ENCODE peak calls at places on chromosomes 13 and 19, in four cellular contexts. W is mesenchymal stem cell, V is stomach, H is thoracic aorta. U is an unnamed sample. For H3K4me1 and H3K36me3, the result is how much of the 10 kb centered on the place peaks cover.

GRCh38 chr13:110055089-110055488 is 251.9 kb downstream of the COL4A1 start:
- DNase-seq in W (peak), V (no peak), H (no peak), U (peak)

GRCh38 chr13:97600438-97601080 is 166.6 kb downstream of the RAP2A start:
- DNase-seq in W (peak), V (no peak), H (no peak), U (peak)

GRCh38 chr19:41226053-41226873 is 7.2 kb downstream of the AXL start:
- DNase-seq in W (peak), V (peak), H (peak), U (peak)

GRCh38 chr13:97189943-97190342 is 32.2 kb upstream of the MBNL2 start:
- DNase-seq in W (no peak), V (no peak), H (no peak), U (no peak)

GRCh38 chr13:50730496-50731171 is 112.9 kb downstream of the DLEU7 start:
- DNase-seq in W (no peak), V (no peak), H (no peak), U (no peak)

GRCh38 chr13:95226932-95227718 is 74.1 kb downstream of the ABCC4 start:
- DNase-seq in W (peak), V (no peak), H (no peak), U (no peak)

GRCh38 chr19:8148410-8149231 is 771 bp downstream of the FBN3 start:
- DNase-seq in W (no peak), V (no peak), H (no peak), U (peak)

GRCh38 chr19:41376241-41376997 is at the start of gene TMEM91:
- DNase-seq in W (peak), V (peak), H (no peak), U (peak)

GRCh38 chr13:60397693-60398437 is 845 bp downstream of the TDRD3 start:
- DNase-seq in W (peak), V (peak), H (no peak), U (peak)

GRCh38 chr13:73704587-73704986 is 429.6 kb downstream of the KLF12 start:
- DNase-seq in W (no peak), V (no peak), H (no peak), U (no peak)

GRCh38 chr13:20359335-20359734 is 127.2 kb upstream of the GJB6 start:
- DNase-seq in W (peak), V (no peak), H (no peak), U (peak)

GRCh38 chr13:50651916-50652315 is 191.6 kb downstream of the DLEU7 start:
- DNase-seq in W (no peak), V (no peak), H (no peak), U (peak)

GRCh38 chr19:18500376-18500775 is 21.5 kb downstream of the ELL start:
- DNase-seq in W (no peak), V (no peak), H (no peak), U (peak)

GRCh38 chr19:42081584-42082258 is 5.8 kb downstream of the ZNF574 start:
- DNase-seq in W (peak), V (no peak), H (no peak), U (peak)

GRCh38 chr13:49308104-49308875 is 60.6 kb downstream of the CDADC1 start:
- DNase-seq in W (no peak), V (peak), H (peak), U (peak)

GRCh38 chr13:51452391-51453307 is at the start of gene INTS6:
- DNase-seq in W (peak), V (peak), H (peak), U (peak)

GRCh38 chr13:107301724-107302374 is 733.9 kb upstream of the ARGLU1 start:
- DNase-seq in W (peak), V (no peak), H (no peak), U (no peak)

GRCh38 chr19:30690525-30690924 is 318.3 kb downstream of the ZNF536 start:
- DNase-seq in W (no peak), V (no peak), H (no peak), U (no peak)

GRCh38 chr13:43881580-43881979 is 1.9 kb downstream of the LACC1 start:
- DNase-seq in W (no peak), V (no peak), H (no peak), U (no peak)

GRCh38 chr19:17753976-17754375 is 2.7 kb downstream of the FCHO1 start:
- DNase-seq in W (no peak), V (no peak), H (no peak), U (no peak)

GRCh38 chr19:14370169-14370998 is 10.9 kb upstream of the ADGRE5 start:
- DNase-seq in W (no peak), V (no peak), H (no peak), U (no peak)

GRCh38 chr19:11784356-11784755 is 14.0 kb upstream of the ZNF491 start:
- DNase-seq in W (no peak), V (no peak), H (no peak), U (no peak)

GRCh38 chr13:67023088-67023893 is 206.8 kb downstream of the PCDH9 start:
- DNase-seq in W (peak), V (no peak), H (no peak), U (no peak)

GRCh38 chr19:14381689-14382474 is 638 bp downstream of the ADGRE5 start:
- DNase-seq in W (peak), V (peak), H (peak), U (peak)

GRCh38 chr19:19179548-19180441 is 9.7 kb upstream of the MEF2B start:
- DNase-seq in W (no peak), V (no peak), H (no peak), U (peak)

GRCh38 chr13:94169783-94170513 is 309.5 kb downstream of the DCT start:
- DNase-seq in W (no peak), V (no peak), H (peak), U (no peak)

GRCh38 chr13:63910406-63910957 is 2494.8 kb upstream of the PCDH20 start:
- DNase-seq in W (peak), V (no peak), H (no peak), U (no peak)

GRCh38 chr13:73000027-73000674 is 58.7 kb upstream of the KLF5 start:
- DNase-seq in W (peak), V (no peak), H (no peak), U (peak)

GRCh38 chr13:98279473-98280175 is 102.6 kb upstream of the RNF113B start:
- DNase-seq in W (no peak), V (no peak), H (no peak), U (no peak)

GRCh38 chr19:50663280-50663790 is 14.1 kb downstream of the C19orf81 start:
- DNase-seq in W (no peak), V (no peak), H (no peak), U (no peak)

GRCh38 chr13:98938801-98939200 is 39.1 kb downstream of the DOCK9 start:
- DNase-seq in W (no peak), V (no peak), H (no peak), U (no peak)

GRCh38 chr19:3178973-3179738 is 587 bp downstream of the S1PR4 start:
- DNase-seq in W (no peak), V (no peak), H (no peak), U (peak)
- H3K4me3 ChIP-seq in W (no peak), V (peak), H (peak), U (no peak)

GRCh38 chr13:114099918-114100445 is 32.4 kb downstream of the RASA3 start:
- DNase-seq in W (peak), V (no peak), H (no peak), U (peak)
- H3K4me1 ChIP-seq in W (half or more), V (under half), H (under half), U (under half)

GRCh38 chr19:39365531-39365930 is 23.3 kb downstream of the SAMD4B start:
- DNase-seq in W (no peak), V (no peak), H (no peak), U (no peak)
- H3K36me3 ChIP-seq in W (under half), V (half or more), H (under half), U (half or more)

DNA sequence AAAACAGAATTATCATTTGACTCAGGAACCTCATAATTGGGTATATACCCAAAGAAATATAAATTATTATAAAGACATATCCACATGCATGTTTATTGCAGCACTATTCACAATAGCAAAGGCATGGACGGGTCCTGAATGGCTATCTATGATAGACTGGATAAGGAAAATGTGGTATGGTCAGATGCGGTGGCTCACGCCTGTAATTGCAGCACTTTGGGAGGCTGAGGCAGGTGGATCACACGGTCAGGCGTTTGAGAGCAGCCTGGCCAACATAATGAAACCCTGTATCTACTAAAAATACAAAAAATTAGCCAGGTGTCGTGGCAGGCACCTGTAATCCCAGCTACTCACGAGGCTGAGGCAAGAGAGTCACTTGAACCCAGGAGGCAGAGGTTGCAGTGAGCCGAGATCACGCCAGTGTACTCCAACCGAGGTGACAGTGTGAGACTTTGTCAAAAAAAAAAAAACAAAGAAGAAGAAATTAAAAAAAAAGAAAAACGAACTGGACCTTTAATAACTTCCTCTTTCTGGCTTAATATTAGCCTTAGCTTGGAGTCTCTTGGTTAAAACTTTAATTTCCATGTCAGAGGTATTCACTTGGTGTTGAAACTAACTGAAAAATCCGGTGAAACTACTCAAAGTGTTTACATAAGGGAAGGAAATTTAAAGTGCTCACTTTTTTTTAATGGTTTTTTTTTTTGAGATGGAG is 104.4 kb downstream of the ZNF486 start:
- DNase-seq in W (no peak), V (no peak), H (no peak), U (no peak)
- H3K4me3 ChIP-seq in W (no peak), V (no peak), H (no peak), U (no peak)

GRCh38 chr19:45267296-45267695 is 16.2 kb downstream of the MARK4 start:
- DNase-seq in W (no peak), V (no peak), H (no peak), U (no peak)

GRCh38 chr19:45273532-45273877 is 22.4 kb downstream of the MARK4 start:
- DNase-seq in W (no peak), V (no peak), H (no peak), U (peak)

GRCh38 chr19:45271098-45271497 is 20.0 kb downstream of the MARK4 start:
- DNase-seq in W (no peak), V (no peak), H (no peak), U (no peak)

GRCh38 chr19:45275370-45275971 is 24.4 kb downstream of the MARK4 start:
- DNase-seq in W (no peak), V (no peak), H (no peak), U (no peak)

GRCh38 chr19:45271709-45272108 is 20.6 kb downstream of the MARK4 start:
- DNase-seq in W (no peak), V (no peak), H (no peak), U (no peak)
- H3K4me1 ChIP-seq in W (under half), V (under half), H (under half), U (under half)

GRCh38 chr13:23350009-23350408 is 83.5 kb downstream of the SACS start:
- DNase-seq in W (no peak), V (no peak), H (no peak), U (no peak)
- H3K36me3 ChIP-seq in W (under half), V (under half), H (under half), U (half or more)

GRCh38 chr19:35904312-35905068 is 2.2 kb downstream of the HCST start:
- DNase-seq in W (no peak), V (no peak), H (no peak), U (peak)
- H3K4me3 ChIP-seq in W (no peak), V (no peak), H (no peak), U (no peak)

GRCh38 chr13:57948884-57949283 is 317.3 kb downstream of the PCDH17 start:
- DNase-seq in W (no peak), V (no peak), H (no peak), U (no peak)
- H3K4me1 ChIP-seq in W (under half), V (under half), H (under half), U (under half)

U was measured in osteoblast.